ENCODE peak calls at places on chromosomes 16 and 17, in nine cellular contexts. J, S, T, H, W, A, F, O and K are unnamed samples.

GRCh38 chr16:84599528-84600202 is 18.2 kb downstream of the COTL1 start:
- DNase-seq in W (peak), J (peak), A (peak), T (no peak), O (peak), S (peak), F (peak), H (no peak), K (no peak)

GRCh38 chr16:12317856-12318591 is 341.5 kb downstream of the SNX29 start:
- DNase-seq in W (no peak), H (no peak), S (no peak), O (no peak), T (no peak), J (no peak), F (no peak), A (no peak), K (no peak)

GRCh38 chr16:75559564-75560372 is 3.7 kb upstream of the TMEM231 start:
- DNase-seq in J (no peak), A (peak), F (no peak), T (no peak), H (no peak), O (no peak), W (no peak), S (no peak), K (no peak)

GRCh38 chr16:239948-240277 is 5.3 kb downstream of the FAM234A start:
- DNase-seq in H (no peak), O (no peak), A (no peak), J (no peak), T (no peak), W (no peak), F (no peak), S (no peak), K (no peak)

GRCh38 chr16:84548508-84548907 is 44.0 kb upstream of the MEAK7 start:
- DNase-seq in H (no peak), O (no peak), W (no peak), T (no peak), A (no peak), F (peak), S (no peak), J (peak), K (no peak)

GRCh38 chr17:55167024-55167721 is 97.6 kb upstream of the HLF start:
- DNase-seq in H (no peak), F (no peak), A (no peak), S (no peak), T (no peak), J (no peak), W (no peak), O (no peak), K (no peak)

GRCh38 chr17:46264456-46265198 is 30.3 kb upstream of the LRRC37A start:
- DNase-seq in T (no peak), H (no peak), S (no peak), F (peak), O (no peak), W (peak), J (peak), A (peak), K (no peak)

GRCh38 chr17:67737145-67737544 is 19.4 kb downstream of the NOL11 start:
- DNase-seq in A (no peak), O (no peak), H (no peak), J (no peak), W (no peak), F (no peak), S (no peak), T (no peak), K (no peak)

GRCh38 chr17:4833941-4834501 is 881 bp downstream of the MINK1 start:
- DNase-seq in A (peak), J (peak), W (no peak), O (no peak), H (no peak), F (peak), T (no peak), S (peak), K (peak)

GRCh38 chr17:29241015-29241963 is 5.4 kb upstream of the CRYBA1 start:
- DNase-seq in S (no peak), W (peak), F (no peak), H (no peak), O (no peak), A (peak), T (no peak), J (peak), K (no peak)

GRCh38 chr17:81688616-81689015 is 4.8 kb downstream of the HGS start:
- DNase-seq in H (no peak), S (no peak), F (no peak), A (no peak), O (no peak), W (no peak), J (no peak), T (no peak), K (no peak)

GRCh38 chr17:28585891-28586290 is 9.2 kb upstream of the ALDOC start:
- DNase-seq in O (no peak), F (no peak), A (no peak), W (no peak), H (no peak), J (no peak), T (no peak), S (no peak), K (no peak)

GRCh38 chr17:3935825-3936355 is 19.6 kb upstream of the P2RX1 start:
- DNase-seq in A (peak), S (no peak), H (no peak), F (no peak), O (no peak), T (no peak), J (no peak), W (peak), K (no peak)

GRCh38 chr16:17396762-17397498 is 73.8 kb downstream of the XYLT1 start:
- DNase-seq in T (no peak), W (no peak), A (no peak), F (no peak), H (no peak), O (peak), S (no peak), J (no peak), K (no peak)

GRCh38 chr17:38608648-38609047 is 2.9 kb upstream of the SRCIN1 start:
- DNase-seq in W (no peak), O (no peak), F (no peak), J (no peak), S (no peak), T (no peak), A (no peak), H (no peak), K (no peak)

GRCh38 chr16:72256398-72257048 is 84.6 kb upstream of the PMFBP1 start:
- DNase-seq in O (no peak), J (no peak), W (peak), T (no peak), H (no peak), S (no peak), F (no peak), A (peak), K (no peak)

GRCh38 chr17:31568140-31568938 is 176.9 kb downstream of the RAB11FIP4 start:
- DNase-seq in F (no peak), T (no peak), A (no peak), O (no peak), J (no peak), S (no peak), W (no peak), H (no peak), K (no peak)

GRCh38 chr16:81427245-81427644 is 17.4 kb upstream of the CMIP start:
- DNase-seq in F (no peak), A (no peak), W (no peak), J (no peak), T (no peak), H (no peak), O (no peak), S (no peak), K (no peak)

GRCh38 chr17:59221159-59221847 is 992 bp downstream of the GDPD1 start:
- DNase-seq in J (no peak), S (no peak), H (no peak), F (no peak), O (no peak), A (no peak), T (no peak), W (no peak), K (peak)

GRCh38 chr16:68499011-68499410 is 40.1 kb upstream of the ZFP90 start:
- DNase-seq in T (no peak), A (no peak), F (no peak), O (no peak), S (no peak), J (no peak), W (no peak), H (no peak), K (peak)

GRCh38 chr16:27718136-27718766 is 168.3 kb downstream of the KATNIP start:
- DNase-seq in H (no peak), F (no peak), O (no peak), J (no peak), T (no peak), S (no peak), A (no peak), W (no peak), K (no peak)

GRCh38 chr16:1125471-1125870 is 27.4 kb upstream of the CACNA1H start:
- DNase-seq in A (peak), J (peak), O (peak), W (no peak), F (peak), S (no peak), H (no peak), T (no peak), K (no peak)

GRCh38 chr17:20994779-20995149 is 48.0 kb downstream of the USP22 start:
- DNase-seq in J (no peak), O (no peak), W (no peak), H (no peak), A (no peak), T (no peak), F (no peak), S (no peak), K (no peak)

GRCh38 chr16:89545044-89545830 is 15.2 kb upstream of the RPL13 start:
- DNase-seq in A (no peak), S (no peak), T (no peak), O (no peak), W (no peak), F (no peak), H (no peak), J (no peak), K (no peak)

GRCh38 chr16:24820522-24820921 is 25.2 kb upstream of the SLC5A11 start:
- DNase-seq in S (no peak), F (no peak), O (no peak), A (peak), T (no peak), J (no peak), H (no peak), W (no peak), K (no peak)